ENCODE peak calls at places on chromosomes 4 and X, in five cellular contexts. P, U, V, A and D are unnamed samples.

GRCh38 chr4:158302076-158302866 is 92.0 kb downstream of the TMEM144 start:
- DNase-seq in V (no peak), P (no peak), U (no peak), A (peak; percentile 60), D (peak; percentile 81)

GRCh38 chr4:139020384-139020783 is 4.8 kb downstream of the NOCT start:
- DNase-seq in P (no peak), V (no peak), A (no peak), U (no peak), D (no peak)

GRCh38 chr4:184355111-184355604 is 119.2 kb downstream of the IRF2 start:
- DNase-seq in A (peak; percentile 96), U (no peak), V (no peak), P (no peak), D (peak; percentile 64)

GRCh38 chrX:148771440-148771839 is 271.0 kb downstream of the AFF2 start:
- DNase-seq in U (no peak), P (no peak), V (no peak), A (no peak), D (no peak)

GRCh38 chrX:53305996-53306937 is 24.9 kb upstream of the IQSEC2 start:
- DNase-seq in P (no peak), U (no peak), V (no peak), A (no peak), D (no peak)

GRCh38 chrX:136147320-136147901 is at the start of gene FHL1:
- DNase-seq in V (peak; percentile 50), A (no peak), U (peak; percentile 35), P (no peak), D (no peak)

GRCh38 chrX:130321550-130321949 is 18.2 kb upstream of the SLC25A14 start:
- DNase-seq in A (no peak), V (no peak), U (no peak), P (no peak), D (no peak)

GRCh38 chr4:144421839-144422565 is 224.0 kb upstream of the HHIP start:
- DNase-seq in V (no peak), U (no peak), A (no peak), P (no peak), D (no peak)

GRCh38 chrX:110012818-110013484 is 10.0 kb downstream of the TMEM164 start:
- DNase-seq in P (no peak), A (no peak), U (no peak), V (no peak), D (no peak)

GRCh38 chr4:42781325-42781724 is 111.2 kb upstream of the GRXCR1 start:
- DNase-seq in P (no peak), V (no peak), A (no peak), U (no peak), D (no peak)